ENCODE peak calls at places on chromosome 1, in seven cellular contexts. D, X, U, W, Y, R and H are unnamed samples.

GRCh38 chr1:115797491-115797890 is 29.0 kb upstream of the CASQ2 start:
- DNase-seq in D (no peak), X (no peak), U (no peak), W (no peak), Y (no peak), R (no peak), H (no peak)

GRCh38 chr1:43949663-43950062 is 2.9 kb downstream of the IPO13 start:
- DNase-seq in D (no peak), X (no peak), U (no peak), W (no peak), Y (no peak), R (no peak), H (no peak)

GRCh38 chr1:99456536-99456935 is 189.4 kb upstream of the PALMD start:
- DNase-seq in D (no peak), X (no peak), U (no peak), W (no peak), Y (no peak), R (no peak), H (peak)

GRCh38 chr1:86975993-86976392 is 61.6 kb downstream of the HS2ST1 start:
- DNase-seq in D (no peak), X (no peak), U (no peak), W (no peak), Y (no peak), R (no peak), H (no peak)

GRCh38 chr1:224183591-224184312 is 712 bp downstream of the DEGS1 start:
- DNase-seq in D (peak), X (peak), U (peak), W (peak), Y (peak), R (peak), H (peak)

GRCh38 chr1:25031601-25031965 is 101.5 kb upstream of the RUNX3 start:
- DNase-seq in D (no peak), X (no peak), U (no peak), W (no peak), Y (no peak), R (no peak), H (no peak)

GRCh38 chr1:63797056-63797726 is 23.4 kb downstream of the ROR1 start:
- DNase-seq in D (no peak), X (no peak), U (no peak), W (no peak), Y (no peak), R (no peak), H (no peak)

GRCh38 chr1:41482001-41482765 is 2.3 kb downstream of the EDN2 start:
- DNase-seq in D (no peak), X (no peak), U (no peak), W (no peak), Y (no peak), R (no peak), H (no peak)

GRCh38 chr1:76929136-76929535 is 61.9 kb downstream of the ST6GALNAC5 start:
- DNase-seq in D (no peak), X (no peak), U (no peak), W (no peak), Y (no peak), R (no peak), H (no peak)

DNA sequence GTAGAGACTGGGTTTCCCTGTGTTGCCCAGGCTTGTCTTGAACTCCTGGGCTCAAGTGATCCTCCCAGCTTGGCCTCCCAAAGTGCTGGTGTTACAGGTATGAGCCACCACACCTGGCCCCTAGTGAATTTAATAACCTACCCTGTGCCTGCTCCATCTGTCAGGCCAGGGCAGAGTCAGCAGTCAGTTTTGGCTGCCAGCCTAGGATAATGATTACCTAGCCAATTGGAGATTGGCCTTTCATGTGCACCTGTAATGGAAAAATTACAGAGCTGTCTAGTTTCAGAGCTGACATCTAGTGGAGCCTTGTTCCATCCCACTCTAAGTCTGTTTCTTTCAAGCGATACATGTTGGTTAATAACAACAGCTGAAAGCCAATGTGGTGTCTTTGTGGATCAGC is 92.0 kb downstream of the DIRAS3 start:
- DNase-seq in D (no peak), X (no peak), U (no peak), W (no peak), Y (no peak), R (no peak), H (no peak)
- H4K8ac ChIP-seq in D (no peak), X (no peak), U (no peak), W (no peak), Y (no peak), R (no peak), H (no peak)

DNA sequence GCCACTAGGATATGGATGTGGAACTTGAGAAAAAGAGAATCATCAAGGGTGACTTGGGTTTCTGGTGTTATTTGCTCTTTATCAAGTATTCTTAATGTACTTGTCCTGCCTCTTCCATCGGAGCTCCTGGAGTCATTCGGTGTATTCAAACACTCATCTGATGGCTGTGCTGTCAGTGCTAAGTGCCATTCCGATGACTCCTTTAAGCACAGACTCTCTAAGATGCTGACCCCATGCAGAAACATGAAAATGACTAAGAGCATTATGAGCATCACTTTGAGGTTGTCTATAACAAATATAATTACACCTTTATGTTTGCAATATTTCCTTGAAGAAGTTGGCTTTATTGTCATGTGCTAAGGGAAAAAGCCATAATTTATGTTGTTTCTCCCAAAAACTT is 11.3 kb upstream of the RPL5 start:
- DNase-seq in D (no peak), X (no peak), U (no peak), W (no peak), Y (peak), R (no peak), H (peak)
- H4K8ac ChIP-seq in D (no peak), X (no peak), U (no peak), W (no peak), Y (no peak), R (no peak), H (no peak)

GRCh38 chr1:114676115-114676514 is 6.3 kb upstream of the DENND2C start:
- DNase-seq in D (no peak), X (no peak), U (no peak), W (no peak), Y (no peak), R (no peak), H (no peak)
- H4K8ac ChIP-seq in D (no peak), X (no peak), U (no peak), W (no peak), Y (no peak), R (no peak), H (no peak)

GRCh38 chr1:212428496-212428895 is 4.2 kb upstream of the NENF start:
- DNase-seq in D (no peak), X (no peak), U (no peak), W (no peak), Y (peak), R (no peak), H (no peak)

GRCh38 chr1:212431656-212432055 is 1.1 kb upstream of the NENF start:
- DNase-seq in D (no peak), X (peak), U (no peak), W (no peak), Y (peak), R (no peak), H (no peak)

GRCh38 chr1:212432163-212432705 is 486 bp upstream of the NENF start:
- DNase-seq in D (no peak), X (no peak), U (no peak), W (no peak), Y (no peak), R (no peak), H (no peak)

GRCh38 chr1:212430955-212431394 is 1.7 kb upstream of the NENF start:
- DNase-seq in D (peak), X (no peak), U (no peak), W (peak), Y (peak), R (no peak), H (peak)

GRCh38 chr1:212430416-212430815 is 2.3 kb upstream of the NENF start:
- DNase-seq in D (peak), X (no peak), U (no peak), W (no peak), Y (no peak), R (no peak), H (peak)
- H4K8ac ChIP-seq in D (no peak), X (no peak), U (no peak), W (no peak), Y (no peak), R (no peak), H (no peak)

GRCh38 chr1:213439703-213440102 is 388.7 kb downstream of the RPS6KC1 start:
- DNase-seq in D (no peak), X (no peak), U (no peak), W (no peak), Y (no peak), R (no peak), H (no peak)
- H4K8ac ChIP-seq in D (no peak), X (no peak), U (no peak), W (no peak), Y (no peak), R (no peak), H (no peak)

DNA sequence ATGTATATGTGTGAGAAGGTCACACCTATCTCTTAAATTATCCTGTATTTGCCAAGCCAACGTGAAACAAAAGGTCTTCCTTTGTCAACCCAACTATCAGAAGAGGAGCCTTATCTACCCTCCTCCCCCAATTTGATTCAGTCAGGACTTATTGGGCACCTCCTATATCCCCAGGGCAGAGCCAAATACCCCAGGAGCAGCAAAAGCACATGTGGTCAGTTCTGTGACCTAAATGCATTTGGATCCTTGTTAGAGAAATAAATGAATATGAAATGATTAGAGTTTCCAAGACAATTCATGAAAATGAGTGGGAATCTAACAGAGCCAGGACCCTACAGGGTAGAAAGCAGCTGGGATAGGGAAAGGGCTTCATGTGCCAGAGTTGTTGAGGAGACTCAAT is 37.0 kb upstream of the KCND3 start:
- DNase-seq in D (no peak), X (no peak), U (no peak), W (no peak), Y (no peak), R (no peak), H (no peak)
- H4K8ac ChIP-seq in D (no peak), X (no peak), U (no peak), W (no peak), Y (no peak), R (no peak), H (no peak)

DNA sequence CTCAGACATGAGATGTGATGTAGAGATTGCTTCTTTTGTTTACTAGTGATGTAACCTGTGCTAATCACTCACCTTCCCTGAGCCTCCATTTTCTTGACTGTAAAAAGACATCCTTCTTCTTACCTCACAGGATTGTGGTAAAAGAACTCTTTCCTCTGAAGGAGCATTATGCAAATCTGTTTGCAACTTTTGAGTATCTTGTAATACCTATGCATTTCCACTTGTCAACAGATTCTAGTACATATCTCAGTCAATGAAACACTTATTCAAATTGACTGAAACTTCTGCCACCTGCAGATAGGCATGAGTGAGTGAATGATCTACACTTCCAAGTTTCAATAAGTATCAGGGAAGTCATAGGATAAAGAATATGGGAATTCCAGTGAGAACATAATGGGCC is 174.7 kb downstream of the HHIPL2 start:
- DNase-seq in D (peak), X (no peak), U (no peak), W (no peak), Y (no peak), R (no peak), H (no peak)
- H4K8ac ChIP-seq in D (no peak), X (no peak), U (no peak), W (no peak), Y (no peak), R (no peak), H (no peak)

GRCh38 chr1:67879485-67879884 is 46.2 kb upstream of the GNG12 start:
- DNase-seq in D (no peak), X (no peak), U (no peak), W (no peak), Y (no peak), R (no peak), H (no peak)

GRCh38 chr1:67869233-67869632 is 36.0 kb upstream of the GNG12 start:
- DNase-seq in D (no peak), X (no peak), U (no peak), W (no peak), Y (no peak), R (no peak), H (no peak)

GRCh38 chr1:67880056-67880601 is 46.9 kb upstream of the GNG12 start:
- DNase-seq in D (peak), X (no peak), U (no peak), W (no peak), Y (peak), R (no peak), H (peak)

GRCh38 chr1:67874501-67875111 is 41.3 kb upstream of the GNG12 start:
- DNase-seq in D (peak), X (no peak), U (no peak), W (no peak), Y (no peak), R (no peak), H (no peak)
- H4K8ac ChIP-seq in D (no peak), X (no peak), U (no peak), W (no peak), Y (no peak), R (no peak), H (no peak)

GRCh38 chr1:109994654-109995053 is 10.1 kb downstream of the AHCYL1 start:
- DNase-seq in D (no peak), X (no peak), U (no peak), W (no peak), Y (no peak), R (no peak), H (no peak)
- H4K8ac ChIP-seq in D (no peak), X (no peak), U (no peak), W (no peak), Y (no peak), R (no peak), H (no peak)